ENCODE peak calls at places on chromosomes 13 and 19, in ten cellular contexts. B, T, L, E, C, F, P, N, J and Q are unnamed samples.

GRCh38 chr13:74299688-74300087 is 165.5 kb upstream of the KLF12 start:
- DNase-seq in B (no peak), T (no peak), L (no peak), E (no peak), C (no peak), F (no peak), P (no peak), N (no peak), J (no peak), Q (no peak)

GRCh38 chr19:44912854-44913253 is 1.6 kb upstream of the APOC1 start:
- DNase-seq in B (peak; percentile 46), T (no peak), L (no peak), E (no peak), C (no peak), F (no peak), P (no peak), N (no peak), J (no peak), Q (no peak)

GRCh38 chr13:93689333-93689732 is 462.7 kb downstream of the GPC6 start:
- DNase-seq in B (no peak), T (no peak), L (no peak), E (no peak), C (no peak), F (no peak), P (no peak), N (no peak), J (no peak), Q (no peak)

GRCh38 chr19:56377105-56377924 is 16.0 kb downstream of the ZNF582 start:
- DNase-seq in B (no peak), T (no peak), L (no peak), E (no peak), C (peak; percentile 65), F (no peak), P (no peak), N (no peak), J (no peak), Q (no peak)

GRCh38 chr19:54266133-54266532 is 9.1 kb upstream of the LILRB5 start:
- DNase-seq in B (peak; percentile 83), T (peak; percentile 67), L (peak; percentile 89), E (peak; percentile 90), C (peak; percentile 22), F (peak; percentile 65), P (peak; percentile 28), N (peak; percentile 79), J (no peak), Q (peak; percentile 27)

GRCh38 chr13:76868451-76868850 is 17.8 kb downstream of the KCTD12 start:
- DNase-seq in B (no peak), T (no peak), L (no peak), E (no peak), C (no peak), F (no peak), P (no peak), N (no peak), J (no peak), Q (no peak)

GRCh38 chr19:7762719-7763293 is at the start of gene CLEC4M:
- DNase-seq in B (no peak), T (no peak), L (no peak), E (no peak), C (no peak), F (no peak), P (no peak), N (no peak), J (no peak), Q (no peak)

GRCh38 chr13:92573467-92574057 is 653.0 kb upstream of the GPC6 start:
- DNase-seq in B (no peak), T (no peak), L (peak; percentile 42), E (peak; percentile 78), C (peak; percentile 61), F (peak; percentile 49), P (no peak), N (no peak), J (no peak), Q (no peak)

GRCh38 chr13:98581971-98582702 is 5.2 kb upstream of the STK24 start:
- DNase-seq in B (no peak), T (no peak), L (peak; percentile 48), E (peak; percentile 84), C (peak; percentile 29), F (no peak), P (no peak), N (no peak), J (no peak), Q (no peak)

GRCh38 chr19:41606215-41606837 is 20.5 kb downstream of the CEACAM4 start:
- DNase-seq in B (no peak), T (no peak), L (no peak), E (no peak), C (no peak), F (no peak), P (no peak), N (no peak), J (no peak), Q (no peak)

GRCh38 chr13:31199527-31199848 is 287 bp upstream of the B3GLCT start:
- DNase-seq in B (no peak), T (no peak), L (no peak), E (no peak), C (no peak), F (no peak), P (no peak), N (no peak), J (no peak), Q (no peak)

GRCh38 chr13:65090191-65090590 is 2139.9 kb downstream of the PCDH9 start:
- DNase-seq in B (no peak), T (no peak), L (no peak), E (no peak), C (no peak), F (no peak), P (no peak), N (no peak), J (no peak), Q (no peak)

GRCh38 chr13:42384265-42384664 is 112.3 kb downstream of the AKAP11 start:
- DNase-seq in B (no peak), T (no peak), L (peak; percentile 66), E (no peak), C (no peak), F (no peak), P (no peak), N (no peak), J (no peak), Q (no peak)

GRCh38 chr13:51829236-51829899 is 15.6 kb downstream of the TMEM272 start:
- DNase-seq in B (no peak), T (no peak), L (no peak), E (no peak), C (no peak), F (no peak), P (no peak), N (no peak), J (no peak), Q (no peak)